ENCODE peak calls at places on chromosome 7, in four cellular contexts. One of them, this sample, is unnamed.

GRCh38 chr7:69018200-69018599 is 580.1 kb upstream of the AUTS2 start:
- DNase-seq in bronchial epithelial cell: no peak
- DNase-seq in AG10803: no peak
- DNase-seq in GM13976: no peak
- DNase-seq in this sample: no peak

GRCh38 chr7:10767771-10768170 is 205.9 kb upstream of the PHF14 start:
- DNase-seq in bronchial epithelial cell: peak
- DNase-seq in AG10803: no peak
- DNase-seq in GM13976: no peak
- DNase-seq in this sample: no peak

GRCh38 chr7:96303686-96304443 is 18.0 kb downstream of the SLC25A13 start:
- DNase-seq in bronchial epithelial cell: peak
- DNase-seq in AG10803: peak
- DNase-seq in GM13976: no peak
- DNase-seq in this sample: no peak

GRCh38 chr7:135164357-135165021 is 6.0 kb downstream of the CYREN start:
- DNase-seq in bronchial epithelial cell: no peak
- DNase-seq in AG10803: no peak
- DNase-seq in GM13976: peak
- DNase-seq in this sample: no peak

GRCh38 chr7:157177997-157178396 is 39.3 kb downstream of the UBE3C start:
- DNase-seq in bronchial epithelial cell: no peak
- DNase-seq in AG10803: no peak
- DNase-seq in GM13976: peak
- DNase-seq in this sample: no peak

GRCh38 chr7:134140889-134141867 is 14.0 kb downstream of the LRGUK start:
- DNase-seq in bronchial epithelial cell: peak
- DNase-seq in AG10803: peak
- DNase-seq in GM13976: peak
- DNase-seq in this sample: no peak

GRCh38 chr7:30422922-30423321 is 55.7 kb downstream of the NOD1 start:
- DNase-seq in bronchial epithelial cell: peak
- DNase-seq in AG10803: peak
- DNase-seq in GM13976: peak
- DNase-seq in this sample: no peak

GRCh38 chr7:95396136-95397032 is at the start of gene PON3:
- DNase-seq in bronchial epithelial cell: peak
- DNase-seq in AG10803: no peak
- DNase-seq in GM13976: no peak
- DNase-seq in this sample: no peak

GRCh38 chr7:73865738-73866445 is 4.9 kb downstream of the TMEM270 start:
- DNase-seq in bronchial epithelial cell: peak
- DNase-seq in AG10803: peak
- DNase-seq in GM13976: peak
- DNase-seq in this sample: no peak

GRCh38 chr7:41501016-41501415 is 201.9 kb downstream of the INHBA start:
- DNase-seq in bronchial epithelial cell: no peak
- DNase-seq in AG10803: peak
- DNase-seq in GM13976: no peak
- DNase-seq in this sample: no peak

GRCh38 chr7:40885503-40885902 is 750.7 kb downstream of the SUGCT start:
- DNase-seq in bronchial epithelial cell: peak
- DNase-seq in AG10803: no peak
- DNase-seq in GM13976: no peak
- DNase-seq in this sample: no peak

GRCh38 chr7:148261523-148261922 is 329.0 kb upstream of the C7orf33 start:
- DNase-seq in bronchial epithelial cell: no peak
- DNase-seq in AG10803: no peak
- DNase-seq in GM13976: no peak
- DNase-seq in this sample: no peak

GRCh38 chr7:157235357-157236018 is 96.8 kb downstream of the UBE3C start:
- DNase-seq in bronchial epithelial cell: peak
- DNase-seq in AG10803: peak
- DNase-seq in GM13976: no peak
- DNase-seq in this sample: no peak

GRCh38 chr7:116218051-116218645 is 7.8 kb downstream of the TES start:
- DNase-seq in bronchial epithelial cell: peak
- DNase-seq in AG10803: no peak
- DNase-seq in GM13976: no peak
- DNase-seq in this sample: no peak

GRCh38 chr7:25636871-25637283 is 408.6 kb upstream of the NPVF start:
- DNase-seq in bronchial epithelial cell: no peak
- DNase-seq in AG10803: no peak
- DNase-seq in GM13976: no peak
- DNase-seq in this sample: no peak

GRCh38 chr7:29482056-29482455 is 81.6 kb upstream of the PRR15 start:
- DNase-seq in bronchial epithelial cell: no peak
- DNase-seq in AG10803: no peak
- DNase-seq in GM13976: no peak
- DNase-seq in this sample: no peak

GRCh38 chr7:40836218-40836617 is 701.4 kb downstream of the SUGCT start:
- DNase-seq in bronchial epithelial cell: peak
- DNase-seq in AG10803: no peak
- DNase-seq in GM13976: no peak
- DNase-seq in this sample: no peak

GRCh38 chr7:101171442-101171837 is 6.1 kb upstream of the VGF start:
- DNase-seq in bronchial epithelial cell: no peak
- DNase-seq in AG10803: no peak
- DNase-seq in GM13976: no peak
- DNase-seq in this sample: no peak

GRCh38 chr7:19920705-19921104 is 147.3 kb upstream of the TMEM196 start:
- DNase-seq in bronchial epithelial cell: no peak
- DNase-seq in AG10803: no peak
- DNase-seq in GM13976: no peak
- DNase-seq in this sample: no peak

GRCh38 chr7:101285171-101285570 is 36.4 kb downstream of the IFT22 start:
- DNase-seq in bronchial epithelial cell: no peak
- DNase-seq in AG10803: no peak
- DNase-seq in GM13976: no peak
- DNase-seq in this sample: no peak

GRCh38 chr7:92747041-92747835 is 89.1 kb downstream of the CDK6 start:
- DNase-seq in bronchial epithelial cell: peak
- DNase-seq in AG10803: peak
- DNase-seq in GM13976: no peak
- DNase-seq in this sample: no peak

GRCh38 chr7:148078126-148078525 is 512.4 kb upstream of the C7orf33 start:
- DNase-seq in bronchial epithelial cell: no peak
- DNase-seq in AG10803: no peak
- DNase-seq in GM13976: no peak
- DNase-seq in this sample: no peak

GRCh38 chr7:23863209-23863798 is 153.3 kb downstream of the STK31 start:
- DNase-seq in bronchial epithelial cell: peak
- DNase-seq in AG10803: peak
- DNase-seq in GM13976: peak
- DNase-seq in this sample: no peak

GRCh38 chr7:131546583-131547111 is 9.8 kb downstream of the PODXL start:
- DNase-seq in bronchial epithelial cell: no peak
- DNase-seq in AG10803: no peak
- DNase-seq in GM13976: peak
- DNase-seq in this sample: no peak

GRCh38 chr7:140017034-140017433 is 45.7 kb downstream of the PARP12 start:
- DNase-seq in bronchial epithelial cell: no peak
- DNase-seq in AG10803: no peak
- DNase-seq in GM13976: no peak
- DNase-seq in this sample: no peak

GRCh38 chr7:81005254-81005653 is 86.4 kb upstream of the SEMA3C start:
- DNase-seq in bronchial epithelial cell: no peak
- DNase-seq in AG10803: no peak
- DNase-seq in GM13976: no peak
- DNase-seq in this sample: no peak

GRCh38 chr7:18125536-18125935 is 97.9 kb upstream of the PRPS1L1 start:
- DNase-seq in bronchial epithelial cell: peak
- DNase-seq in AG10803: peak
- DNase-seq in GM13976: no peak
- DNase-seq in this sample: no peak

GRCh38 chr7:33907625-33908024 is 2.3 kb downstream of the BMPER start:
- DNase-seq in bronchial epithelial cell: no peak
- DNase-seq in AG10803: no peak
- DNase-seq in GM13976: no peak
- DNase-seq in this sample: no peak

GRCh38 chr7:33903770-33904679 is 1.3 kb upstream of the BMPER start:
- DNase-seq in bronchial epithelial cell: peak
- DNase-seq in AG10803: peak
- DNase-seq in GM13976: peak
- DNase-seq in this sample: no peak

GRCh38 chr7:33905389-33906032 is at the start of gene BMPER:
- DNase-seq in bronchial epithelial cell: peak
- DNase-seq in AG10803: peak
- DNase-seq in GM13976: peak
- DNase-seq in this sample: peak

GRCh38 chr7:33906697-33907096 is 1.4 kb downstream of the BMPER start:
- DNase-seq in bronchial epithelial cell: no peak
- DNase-seq in AG10803: no peak
- DNase-seq in GM13976: no peak
- DNase-seq in this sample: no peak

GRCh38 chr7:33904680-33905388 is 505 bp upstream of the BMPER start:
- DNase-seq in bronchial epithelial cell: peak
- DNase-seq in AG10803: peak
- DNase-seq in GM13976: peak
- DNase-seq in this sample: peak
- TF ChIP-seq CTCF in bronchial epithelial cell: peak
- TF ChIP-seq CTCF in AG10803: peak
- TF ChIP-seq CTCF in GM13976: no peak
- TF ChIP-seq CTCF in this sample: peak

DNA sequence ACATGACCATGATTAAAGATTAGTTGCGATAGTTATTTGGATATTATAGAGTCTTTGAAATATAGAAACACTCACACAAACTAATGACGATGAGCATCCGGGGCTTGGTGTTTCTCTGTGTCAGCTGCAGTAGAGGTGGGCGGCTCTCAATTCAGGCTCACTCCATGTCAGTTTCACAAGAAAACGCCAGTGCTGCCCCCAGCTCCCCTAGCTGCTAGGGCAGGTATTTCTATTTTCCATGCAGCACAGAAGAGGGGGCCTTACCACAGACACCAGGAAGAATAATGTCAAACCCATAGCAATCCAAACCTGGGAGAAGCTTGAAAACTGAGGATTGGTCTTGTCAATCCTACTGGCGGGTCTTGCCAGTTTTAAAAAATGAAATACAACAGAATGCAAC is 197.1 kb downstream of the PHTF2 start:
- DNase-seq in bronchial epithelial cell: no peak
- DNase-seq in AG10803: no peak
- DNase-seq in GM13976: no peak
- DNase-seq in this sample: no peak
- TF ChIP-seq CTCF in bronchial epithelial cell: no peak
- TF ChIP-seq CTCF in AG10803: peak
- TF ChIP-seq CTCF in GM13976: no peak
- TF ChIP-seq CTCF in this sample: peak

DNA sequence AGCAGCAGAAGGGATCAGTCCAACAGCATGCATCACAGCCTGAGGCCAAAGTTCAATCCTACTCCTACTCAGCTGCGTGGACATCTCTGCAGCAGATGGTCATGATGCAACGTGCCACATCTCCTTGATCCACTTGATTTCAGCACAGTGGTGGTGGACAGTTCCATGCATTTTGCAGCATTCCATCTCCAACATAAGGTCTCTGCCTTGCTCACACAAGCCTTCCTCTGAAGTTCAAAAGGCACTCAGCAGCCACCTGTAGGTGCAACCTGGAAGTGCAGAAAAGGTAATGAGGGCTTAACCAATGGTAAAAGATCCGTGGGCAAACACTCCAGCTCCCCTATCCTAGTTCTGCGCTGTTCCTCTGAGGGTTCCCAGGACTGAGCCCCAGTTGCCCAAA is 57.5 kb upstream of the CHCHD3 start:
- DNase-seq in bronchial epithelial cell: peak
- DNase-seq in AG10803: peak
- DNase-seq in GM13976: no peak
- DNase-seq in this sample: no peak
- TF ChIP-seq CTCF in bronchial epithelial cell: no peak
- TF ChIP-seq CTCF in AG10803: peak
- TF ChIP-seq CTCF in GM13976: no peak
- TF ChIP-seq CTCF in this sample: peak

DNA sequence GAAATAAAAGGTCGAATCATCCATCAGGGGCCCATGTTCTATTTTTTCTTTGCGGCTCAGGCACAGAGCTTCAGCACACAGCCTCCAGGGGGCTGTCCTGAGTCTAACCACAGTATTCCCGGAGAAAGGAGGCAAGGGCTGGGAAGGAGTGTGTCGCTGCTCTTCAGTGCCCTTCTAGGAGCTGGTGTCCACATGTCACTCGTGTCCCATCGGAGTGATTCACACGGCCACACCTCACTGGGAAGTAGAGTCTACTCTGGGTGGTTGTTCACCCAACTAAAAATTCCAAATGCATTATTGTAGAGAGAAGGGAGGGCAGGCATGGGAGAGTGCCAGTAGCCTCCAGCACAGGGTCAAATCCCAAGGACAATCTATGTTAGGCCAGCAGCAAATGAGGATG is 114.8 kb upstream of the LANCL2 start:
- DNase-seq in bronchial epithelial cell: peak
- DNase-seq in AG10803: no peak
- DNase-seq in GM13976: no peak
- DNase-seq in this sample: peak
- TF ChIP-seq CTCF in bronchial epithelial cell: peak
- TF ChIP-seq CTCF in AG10803: peak
- TF ChIP-seq CTCF in GM13976: no peak
- TF ChIP-seq CTCF in this sample: peak